ENCODE peak calls at places on chromosomes 12 and 14, in seven cellular contexts. O is GM12878; E is spleen; W is PC-3; L is fibroblast of lung; J is lung; F is CD8-positive, alpha-beta T cell. R is an unnamed sample.

GRCh38 chr12:56722832-56723231 is 2.3 kb downstream of the NACA start:
- DNase-seq in L (no peak), F (no peak), O (no peak), J (no peak), W (peak; percentile 56), E (no peak), R (no peak)

GRCh38 chr14:45135659-45136314 is at the start of gene FANCM:
- DNase-seq in O (peak; percentile 91), L (peak; percentile 97), F (peak; percentile 90), E (peak; percentile 91), J (peak; percentile 94), W (peak; percentile 99), R (peak; percentile 92)

GRCh38 chr12:89413234-89413633 is 60.9 kb upstream of the DUSP6 start:
- DNase-seq in W (no peak), L (no peak), E (no peak), O (no peak), F (no peak), J (no peak), R (no peak)

GRCh38 chr14:104547310-104547997 is 32.1 kb upstream of the C14orf180 start:
- DNase-seq in J (no peak), L (no peak), O (no peak), W (no peak), E (peak; percentile 68), F (no peak), R (no peak)

GRCh38 chr12:56338643-56339422 is at the start of gene IL23A:
- DNase-seq in J (no peak), F (peak; percentile 94), E (peak; percentile 79), O (peak; percentile 61), L (peak; percentile 69), W (peak; percentile 88), R (peak; percentile 96)

GRCh38 chr12:114371250-114371649 is 34.7 kb downstream of the TBX5 start:
- DNase-seq in E (no peak), O (no peak), F (no peak), W (no peak), L (no peak), J (no peak), R (no peak)

GRCh38 chr12:12456637-12457036 is 99.8 kb downstream of the BORCS5 start:
- DNase-seq in J (no peak), L (peak; percentile 47), W (no peak), E (no peak), O (no peak), F (no peak), R (no peak)

GRCh38 chr12:106953352-106954260 is 2.1 kb upstream of the TMEM263 start:
- DNase-seq in L (peak; percentile 37), F (no peak), E (no peak), O (no peak), W (peak; percentile 58), J (no peak), R (peak; percentile 41)

GRCh38 chr12:107474639-107475539 is 210.7 kb upstream of the PWP1 start:
- DNase-seq in W (no peak), F (no peak), O (no peak), L (peak; percentile 45), E (no peak), J (no peak), R (peak; percentile 29)

GRCh38 chr12:62581288-62582064 is 114.8 kb downstream of the MON2 start:
- DNase-seq in L (peak; percentile 54), O (no peak), E (no peak), J (no peak), F (no peak), W (peak; percentile 65), R (peak; percentile 33)

GRCh38 chr14:83828406-83828805 is 1701.5 kb upstream of the FLRT2 start:
- DNase-seq in F (no peak), W (no peak), L (no peak), O (no peak), J (no peak), E (no peak), R (no peak)

GRCh38 chr14:74065746-74066575 is 18.3 kb downstream of the ALDH6A1 start:
- DNase-seq in J (no peak), W (no peak), F (no peak), L (peak; percentile 19), O (no peak), E (no peak), R (no peak)

GRCh38 chr14:75542585-75543091 is 20.4 kb downstream of the BATF start:
- DNase-seq in J (peak; percentile 85), O (no peak), W (no peak), L (peak; percentile 26), E (peak; percentile 96), F (peak; percentile 83), R (no peak)

GRCh38 chr14:31059152-31059924 is 33.2 kb upstream of the STRN3 start:
- DNase-seq in E (no peak), O (no peak), J (peak; percentile 34), W (peak; percentile 33), F (no peak), L (peak; percentile 94), R (peak; percentile 76)

GRCh38 chr12:118714051-118714460 is 267.3 kb upstream of the SRRM4 start:
- DNase-seq in J (no peak), E (no peak), F (no peak), W (peak; percentile 43), O (peak; percentile 11), L (no peak), R (no peak)

GRCh38 chr12:86772688-86773087 is 516.5 kb upstream of the MGAT4C start:
- DNase-seq in L (peak; percentile 61), W (peak; percentile 34), E (no peak), O (no peak), F (no peak), J (no peak), R (peak; percentile 54)

GRCh38 chr12:130929363-130929762 is 24.3 kb upstream of the ADGRD1 start:
- DNase-seq in O (no peak), F (no peak), L (no peak), E (no peak), J (no peak), W (no peak), R (no peak)
- H3K27me3 ChIP-seq in O (peaks cover 1% of the 10 kb centered on the region), F (no peaks in the 10 kb centered on the region), L (no peaks in the 10 kb centered on the region), E (no peaks in the 10 kb centered on the region), J (no peaks in the 10 kb centered on the region), W (peaks cover 95% of the 10 kb centered on the region), R (no peaks in the 10 kb centered on the region)

GRCh38 chr14:95496111-95496681 is 20.3 kb downstream of the SYNE3 start:
- DNase-seq in F (no peak), W (no peak), O (no peak), L (peak; percentile 45), J (no peak), E (no peak), R (no peak)
- H3K27ac ChIP-seq in F (peak overlapping the region; percentile 17), W (no peak overlapping the region), O (peak overlapping the region; percentile 98), L (peak overlapping the region; percentile 53), J (no peak overlapping the region), E (peak overlapping the region; percentile 89), R (no peak overlapping the region)

DNA sequence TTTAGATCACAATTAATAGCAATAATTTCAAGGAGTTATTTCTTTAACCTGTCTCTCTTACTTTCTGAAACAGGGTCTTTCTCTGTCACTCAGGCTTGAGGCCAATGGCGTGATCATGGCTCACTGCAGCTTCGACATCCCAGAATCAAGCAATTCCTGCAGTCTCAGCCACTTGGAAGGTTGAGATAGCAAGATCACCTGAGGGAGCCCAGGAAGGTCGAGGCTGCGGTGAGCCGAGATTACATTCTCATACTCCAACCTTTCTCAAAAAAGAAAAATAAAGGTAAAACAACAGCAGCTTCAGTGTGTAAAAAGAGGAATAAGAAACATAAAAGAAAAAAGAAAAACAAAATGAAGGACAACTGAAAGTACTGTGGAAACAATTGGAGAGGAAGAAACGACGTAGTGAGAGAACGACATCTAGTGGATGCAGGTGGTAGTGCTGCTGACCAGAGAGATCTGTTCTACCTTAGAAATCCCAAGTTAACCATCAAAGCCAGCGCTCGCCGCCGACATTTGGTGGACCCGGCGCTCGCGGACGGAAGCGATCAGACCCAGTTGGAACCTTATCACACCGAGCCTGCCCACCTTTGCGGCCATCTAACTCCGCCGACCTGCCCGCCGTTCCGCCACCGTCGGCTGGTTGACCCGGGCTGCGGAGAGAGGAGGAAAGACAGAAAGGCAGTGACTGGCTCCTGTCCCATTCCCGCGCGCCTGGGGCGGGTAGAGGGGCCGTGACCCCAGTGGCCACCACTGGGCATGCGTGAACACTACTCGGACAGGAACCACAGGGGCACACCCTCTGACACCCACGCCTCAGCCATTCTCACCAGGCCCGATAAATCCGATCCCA is 196.1 kb downstream of the ALG10 start:
- DNase-seq in W (peak; percentile 89), L (peak; percentile 5), E (peak; percentile 82), F (peak; percentile 44), J (peak; percentile 57), O (peak; percentile 1), R (peak; percentile 37)
- TF ChIP-seq CTCF in W (peak; percentile 92), L (peak; percentile 81), E (peak; percentile 96), F (peak; percentile 93), J (peak; percentile 55), O (peak; percentile 79), R (peak; percentile 70)

DNA sequence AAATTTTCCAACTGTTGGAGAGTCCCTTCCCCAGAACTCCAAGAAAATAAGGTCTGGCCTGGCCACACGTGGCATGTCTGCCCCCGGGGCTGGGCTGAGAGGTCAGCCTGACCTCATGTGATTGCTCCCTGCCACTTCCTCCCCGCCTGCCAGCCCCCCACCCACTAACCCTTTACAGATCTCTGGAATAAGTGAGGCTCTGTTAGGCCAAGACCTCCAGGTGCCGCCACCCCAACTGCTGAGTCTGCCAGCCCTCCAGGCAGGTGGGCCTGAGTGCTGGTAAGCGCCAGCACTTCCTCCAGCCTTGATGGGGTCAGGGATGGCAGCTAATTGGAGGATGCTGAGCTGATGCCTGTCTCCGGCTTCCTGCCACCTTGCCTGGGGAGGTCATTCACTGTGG is 658.4 kb downstream of the MED13L start:
- DNase-seq in E (no peak), O (no peak), W (no peak), F (no peak), J (no peak), L (no peak), R (no peak)
- H3K27me3 ChIP-seq in E (no peaks in the 10 kb centered on the region), O (no peaks in the 10 kb centered on the region), W (peaks cover 10% of the 10 kb centered on the region), F (no peaks in the 10 kb centered on the region), J (no peaks in the 10 kb centered on the region), L (no peaks in the 10 kb centered on the region), R (no peaks in the 10 kb centered on the region)

GRCh38 chr14:97408937-97409860 is 612.0 kb downstream of the VRK1 start:
- DNase-seq in J (no peak), E (no peak), O (peak; percentile 27), L (no peak), F (no peak), W (no peak), R (no peak)
- H3K27ac ChIP-seq in J (no peak overlapping the region), E (peak overlapping the region; percentile 16), O (peak overlapping the region; percentile 68), L (no peak overlapping the region), F (no peak overlapping the region), W (no peak overlapping the region), R (no peak overlapping the region)

DNA sequence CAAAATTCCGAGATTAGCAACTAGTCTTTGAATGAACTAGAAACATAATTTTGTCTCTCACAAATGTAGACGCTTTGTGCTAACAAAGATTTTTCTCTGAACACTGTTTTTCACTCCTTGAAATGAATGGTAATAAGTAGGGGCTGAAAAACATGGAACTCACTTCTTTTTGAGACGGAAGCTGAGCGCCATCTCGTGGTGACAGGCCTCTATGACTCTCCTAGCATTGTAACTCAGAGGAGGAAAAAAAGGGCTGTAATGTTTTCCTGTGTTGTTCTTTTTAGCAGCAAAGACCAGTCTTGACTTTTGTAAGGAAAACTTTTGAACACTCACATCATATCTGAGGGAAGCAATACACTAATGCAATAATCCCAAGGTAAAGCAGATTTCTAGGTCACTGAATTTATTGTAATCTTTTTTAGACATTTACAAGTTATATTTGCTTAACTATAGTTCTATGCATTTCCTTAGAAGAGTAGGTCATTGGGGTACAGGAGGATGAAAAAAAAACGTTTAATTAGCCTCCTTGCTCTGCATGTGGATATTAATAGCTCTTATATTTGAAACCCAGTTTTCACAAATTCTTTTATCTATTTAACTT is 157.3 kb upstream of the FOXG1 start:
- DNase-seq in E (no peak), W (peak; percentile 82), J (no peak), L (peak; percentile 56), O (no peak), F (no peak), R (peak; percentile 33)
- TF ChIP-seq CTCF in E (peak; percentile 26), W (peak; percentile 97), J (no peak), L (peak; percentile 64), O (peak; percentile 64), F (no peak), R (peak; percentile 92)

R was measured in foreskin keratinocyte.